ENCODE peak calls at places on chromosome 19, in ten cellular contexts. A is NCI-H1105 treated with DMSO at 0.1 percent for 48 hours; T is EL; N is NCI-H1436 treated with DMSO at 0.1 percent for 48 hours; C is SK-N-DZ; U is stimulated activated CD4-positive, alpha-beta T cell treated with anti-CD3 and anti-CD28 coated beads, Interleukin-4, amount 100 ng/mL, for 1 hour; Q is HuH-7.5; Z is ELR; W is neural crest cell; X is tibial artery. V is an unnamed sample.

GRCh38 chr19:35375505-35376307 is 4.8 kb downstream of the GPR42 start:
- DNase-seq in A (no peak), T (no peak), N (no peak), C (no peak), U (no peak), Q (no peak), Z (no peak), W (no peak), X (no peak), V (no peak)

GRCh38 chr19:47272448-47273312 is 2.0 kb upstream of the INAFM1 start:
- DNase-seq in A (no peak), T (peak; percentile 25), N (no peak), C (no peak), U (peak; percentile 65), Q (peak; percentile 67), Z (peak; percentile 11), W (no peak), X (peak; percentile 65), V (peak; percentile 36)

GRCh38 chr19:46392837-46393236 is 20.5 kb downstream of the CCDC8 start:
- DNase-seq in A (no peak), T (no peak), N (no peak), C (no peak), U (no peak), Q (no peak), Z (no peak), W (no peak), X (no peak), V (no peak)

GRCh38 chr19:39308531-39309304 is 11.9 kb downstream of the LRFN1 start:
- DNase-seq in A (no peak), T (no peak), N (no peak), C (no peak), U (no peak), Q (no peak), Z (no peak), W (no peak), X (peak; percentile 0), V (no peak)

GRCh38 chr19:40410030-40410389 is 3.2 kb downstream of the PRX start:
- DNase-seq in A (no peak), T (no peak), N (no peak), C (no peak), U (no peak), Q (no peak), Z (no peak), W (no peak), X (no peak), V (no peak)

GRCh38 chr19:16295071-16295470 is 29.6 kb upstream of the KLF2 start:
- DNase-seq in A (no peak), T (no peak), N (no peak), C (no peak), U (no peak), Q (no peak), Z (no peak), W (no peak), X (no peak), V (no peak)

GRCh38 chr19:5923356-5923755 is 9.3 kb downstream of the CAPS start:
- DNase-seq in A (no peak), T (no peak), N (no peak), C (no peak), U (no peak), Q (no peak), Z (no peak), W (no peak), X (no peak), V (no peak)

GRCh38 chr19:45164577-45165335 is 4.0 kb upstream of the NKPD1 start:
- DNase-seq in A (no peak), T (peak; percentile 68), N (no peak), C (peak; percentile 72), U (peak; percentile 56), Q (no peak), Z (peak; percentile 64), W (no peak), X (no peak), V (peak; percentile 22)

GRCh38 chr19:14383898-14384669 is 2.8 kb downstream of the ADGRE5 start:
- DNase-seq in A (no peak), T (peak; percentile 76), N (no peak), C (no peak), U (peak; percentile 46), Q (no peak), Z (peak; percentile 80), W (no peak), X (peak; percentile 56), V (no peak)

GRCh38 chr19:29645491-29645867 is 19.8 kb upstream of the PLEKHF1 start:
- DNase-seq in A (no peak), T (no peak), N (no peak), C (no peak), U (no peak), Q (no peak), Z (no peak), W (no peak), X (no peak), V (no peak)

GRCh38 chr19:7888145-7888825 is at the start of gene LRRC8E:
- DNase-seq in A (no peak), T (peak; percentile 83), N (no peak), C (no peak), U (peak; percentile 62), Q (peak; percentile 81), Z (peak; percentile 87), W (peak; percentile 46), X (no peak), V (no peak)

GRCh38 chr19:16445238-16446107 is 26.3 kb downstream of the EPS15L1 start:
- DNase-seq in A (no peak), T (peak; percentile 69), N (no peak), C (no peak), U (no peak), Q (no peak), Z (peak; percentile 91), W (no peak), X (no peak), V (no peak)

GRCh38 chr19:49764341-49764740 is 1.2 kb upstream of the TSKS start:
- DNase-seq in A (no peak), T (no peak), N (no peak), C (no peak), U (no peak), Q (no peak), Z (no peak), W (no peak), X (no peak), V (no peak)

GRCh38 chr19:31064486-31064885 is 284.8 kb downstream of the TSHZ3 start:
- DNase-seq in A (peak; percentile 7), T (no peak), N (no peak), C (no peak), U (no peak), Q (no peak), Z (no peak), W (no peak), X (no peak), V (no peak)

GRCh38 chr19:15123900-15124299 is 16.7 kb downstream of the SYDE1 start:
- DNase-seq in A (peak; percentile 52), T (no peak), N (no peak), C (no peak), U (no peak), Q (no peak), Z (no peak), W (no peak), X (peak; percentile 58), V (no peak)

GRCh38 chr19:49684251-49684982 is 5.0 kb upstream of the ADM5 start:
- DNase-seq in A (no peak), T (peak; percentile 33), N (no peak), C (no peak), U (no peak), Q (no peak), Z (peak; percentile 38), W (no peak), X (no peak), V (no peak)

GRCh38 chr19:43446746-43447489 is 18.5 kb downstream of the LYPD3 start:
- DNase-seq in A (peak; percentile 69), T (peak; percentile 73), N (no peak), C (peak; percentile 60), U (peak; percentile 78), Q (peak; percentile 78), Z (peak; percentile 79), W (peak; percentile 79), X (peak; percentile 69), V (no peak)

GRCh38 chr19:45780448-45781281 is 1.6 kb downstream of the DMPK start:
- DNase-seq in A (peak; percentile 53), T (no peak), N (no peak), C (no peak), U (no peak), Q (no peak), Z (no peak), W (peak; percentile 5), X (no peak), V (no peak)

GRCh38 chr19:8451885-8452284 is 7.1 kb downstream of the HNRNPM start:
- DNase-seq in A (no peak), T (peak; percentile 71), N (no peak), C (no peak), U (no peak), Q (no peak), Z (peak; percentile 80), W (no peak), X (no peak), V (peak; percentile 35)

GRCh38 chr19:5308471-5309437 is 31.9 kb downstream of the PTPRS start:
- DNase-seq in A (peak; percentile 86), T (peak; percentile 56), N (peak; percentile 68), C (no peak), U (no peak), Q (no peak), Z (peak; percentile 39), W (no peak), X (peak; percentile 76), V (peak; percentile 55)

GRCh38 chr19:47210180-47210490 is 20.9 kb downstream of the BBC3 start:
- DNase-seq in A (no peak), T (no peak), N (no peak), C (no peak), U (no peak), Q (no peak), Z (no peak), W (no peak), X (no peak), V (no peak)

GRCh38 chr19:38213911-38214625 is 10.0 kb downstream of the DPF1 start:
- DNase-seq in A (no peak), T (peak; percentile 58), N (no peak), C (no peak), U (peak; percentile 41), Q (no peak), Z (peak; percentile 81), W (no peak), X (no peak), V (peak; percentile 24)

GRCh38 chr19:41993612-41994483 is at the start of gene ATP1A3:
- DNase-seq in A (peak; percentile 70), T (peak; percentile 60), N (no peak), C (peak; percentile 79), U (peak; percentile 67), Q (no peak), Z (peak; percentile 46), W (peak; percentile 51), X (no peak), V (no peak)

GRCh38 chr19:51546650-51547396 is 15.4 kb upstream of the SIGLEC6 start:
- DNase-seq in A (no peak), T (peak; percentile 57), N (no peak), C (no peak), U (no peak), Q (no peak), Z (peak; percentile 60), W (no peak), X (no peak), V (peak; percentile 15)